ENCODE peak calls at places on chromosomes 7 and 10, in eight cellular contexts. U is HFF-Myc; J is EH; Y is stimulated activated CD8-positive, alpha-beta memory T cell treated with anti-CD3 and anti-CD28 coated beads, Interleukin-7, amount 100 ng/mL, for 24 hours; Z is stimulated activated CD4-positive, alpha-beta T cell treated with anti-CD3 and anti-CD28 coated beads, Interleukin-4, amount 100 ng/mL, for 1 hour; F is foreskin fibroblast; X is cardiac fibroblast; M is central memory CD4-positive, alpha-beta T cell. V is an unnamed sample.

GRCh38 chr10:132397036-132397541 is at the start of gene PWWP2B:
- DNase-seq in U (no peak), J (peak; percentile 44), Y (no peak), Z (peak; percentile 68), F (no peak), X (peak; percentile 43), M (peak; percentile 61), V (peak; percentile 31)

GRCh38 chr10:97923057-97923456 is 73.4 kb downstream of the GOLGA7B start:
- DNase-seq in U (no peak), J (no peak), Y (no peak), Z (no peak), F (no peak), X (no peak), M (no peak), V (no peak)

GRCh38 chr7:149824748-149825566 is 13.2 kb upstream of the ZNF862 start:
- DNase-seq in U (no peak), J (no peak), Y (no peak), Z (no peak), F (no peak), X (no peak), M (no peak), V (no peak)

GRCh38 chr10:126895214-126895781 is 9.9 kb upstream of the DOCK1 start:
- DNase-seq in U (no peak), J (no peak), Y (no peak), Z (no peak), F (no peak), X (no peak), M (no peak), V (no peak)

GRCh38 chr7:72030994-72031667 is 381.0 kb downstream of the CALN1 start:
- DNase-seq in U (no peak), J (no peak), Y (no peak), Z (no peak), F (no peak), X (no peak), M (no peak), V (no peak)

GRCh38 chr7:1291040-1291689 is 58.5 kb downstream of the UNCX start:
- DNase-seq in U (no peak), J (peak; percentile 61), Y (no peak), Z (no peak), F (no peak), X (peak; percentile 10), M (no peak), V (no peak)

GRCh38 chr10:128852449-128852848 is 614.6 kb upstream of the MGMT start:
- DNase-seq in U (no peak), J (no peak), Y (no peak), Z (no peak), F (no peak), X (no peak), M (no peak), V (no peak)

GRCh38 chr7:141974831-141975230 is 1.3 kb upstream of the TAS2R38 start:
- DNase-seq in U (no peak), J (no peak), Y (no peak), Z (no peak), F (no peak), X (no peak), M (no peak), V (no peak)

GRCh38 chr7:105088456-105088855 is 74.5 kb downstream of the KMT2E start:
- DNase-seq in U (no peak), J (no peak), Y (no peak), Z (no peak), F (no peak), X (no peak), M (no peak), V (no peak)

GRCh38 chr10:98642281-98642680 is 195.5 kb upstream of the HPS1 start:
- DNase-seq in U (no peak), J (peak; percentile 16), Y (no peak), Z (no peak), F (no peak), X (no peak), M (no peak), V (peak; percentile 13)

GRCh38 chr10:127737563-127738511 is 852 bp downstream of the FOXI2 start:
- DNase-seq in U (no peak), J (no peak), Y (no peak), Z (no peak), F (no peak), X (no peak), M (no peak), V (no peak)

GRCh38 chr7:14228341-14228740 is 238.9 kb upstream of the ETV1 start:
- DNase-seq in U (no peak), J (no peak), Y (no peak), Z (no peak), F (peak; percentile 14), X (no peak), M (no peak), V (peak; percentile 67)

GRCh38 chr7:132102942-132103341 is 473.3 kb downstream of the PLXNA4 start:
- DNase-seq in U (no peak), J (no peak), Y (no peak), Z (no peak), F (no peak), X (no peak), M (no peak), V (no peak)

GRCh38 chr10:7199152-7199760 is 211.6 kb downstream of the SFMBT2 start:
- DNase-seq in U (no peak), J (no peak), Y (no peak), Z (no peak), F (no peak), X (peak; percentile 23), M (no peak), V (no peak)

GRCh38 chr7:68729361-68729760 is 868.9 kb upstream of the AUTS2 start:
- DNase-seq in U (no peak), J (no peak), Y (no peak), Z (no peak), F (no peak), X (no peak), M (no peak), V (no peak)

GRCh38 chr7:47490501-47491265 is 91.2 kb downstream of the TNS3 start:
- DNase-seq in U (no peak), J (no peak), Y (no peak), Z (no peak), F (no peak), X (no peak), M (no peak), V (no peak)

GRCh38 chr7:81162771-81163525 is 244.1 kb upstream of the SEMA3C start:
- DNase-seq in U (no peak), J (no peak), Y (no peak), Z (no peak), F (no peak), X (peak; percentile 11), M (no peak), V (peak; percentile 35)

GRCh38 chr7:115085421-115085820 is 163.5 kb downstream of the MDFIC start:
- DNase-seq in U (no peak), J (no peak), Y (no peak), Z (no peak), F (no peak), X (no peak), M (no peak), V (no peak)

GRCh38 chr10:86536294-86536861 is 14.8 kb upstream of the WAPL start:
- DNase-seq in U (no peak), J (no peak), Y (no peak), Z (peak; percentile 46), F (no peak), X (no peak), M (peak; percentile 69), V (no peak)

GRCh38 chr7:137791947-137792346 is 54.8 kb downstream of the DGKI start:
- DNase-seq in U (no peak), J (no peak), Y (no peak), Z (no peak), F (no peak), X (no peak), M (no peak), V (no peak)

GRCh38 chr7:25949672-25950487 is 202.1 kb upstream of the NFE2L3 start:
- DNase-seq in U (no peak), J (no peak), Y (no peak), Z (no peak), F (no peak), X (no peak), M (no peak), V (no peak)

GRCh38 chr7:99004216-99004615 is 125.9 kb downstream of the TRRAP start:
- DNase-seq in U (no peak), J (no peak), Y (no peak), Z (no peak), F (no peak), X (peak; percentile 4), M (no peak), V (no peak)

GRCh38 chr10:69222157-69223027 is 2.3 kb downstream of the HKDC1 start:
- DNase-seq in U (peak; percentile 70), J (peak; percentile 61), Y (peak; percentile 43), Z (peak; percentile 55), F (peak; percentile 49), X (peak; percentile 74), M (peak; percentile 51), V (peak; percentile 68)

GRCh38 chr7:115888981-115889668 is 141.4 kb downstream of the TFEC start:
- DNase-seq in U (no peak), J (no peak), Y (no peak), Z (no peak), F (no peak), X (no peak), M (no peak), V (no peak)

GRCh38 chr7:151491859-151492258 is 27.8 kb downstream of the RHEB start:
- DNase-seq in U (peak; percentile 62), J (peak; percentile 95), Y (no peak), Z (no peak), F (peak; percentile 82), X (peak; percentile 81), M (no peak), V (peak; percentile 96)

GRCh38 chr10:35331894-35332640 is 4.2 kb upstream of the CCNY start:
- DNase-seq in U (peak; percentile 38), J (peak; percentile 86), Y (no peak), Z (no peak), F (peak; percentile 90), X (peak; percentile 86), M (no peak), V (peak; percentile 93)

GRCh38 chr10:67936416-67936815 is 52.0 kb downstream of the SIRT1 start:
- DNase-seq in U (no peak), J (peak; percentile 86), Y (no peak), Z (no peak), F (no peak), X (no peak), M (no peak), V (no peak)

GRCh38 chr7:164882-165660 is 27.3 kb upstream of the FAM20C start:
- DNase-seq in U (no peak), J (no peak), Y (no peak), Z (no peak), F (no peak), X (no peak), M (no peak), V (no peak)

GRCh38 chr10:78412605-78413004 is 378.9 kb downstream of the RPS24 start:
- DNase-seq in U (no peak), J (no peak), Y (no peak), Z (no peak), F (no peak), X (no peak), M (no peak), V (no peak)

GRCh38 chr10:102208311-102209035 is 17.6 kb upstream of the ELOVL3 start:
- DNase-seq in U (no peak), J (peak; percentile 70), Y (no peak), Z (no peak), F (no peak), X (peak; percentile 73), M (no peak), V (peak; percentile 14)

V was measured in HCEC 1CT.